ENCODE peak calls at places on chromosomes 12 and 14, in four cellular contexts. I is neuronal stem cell; L is stimulated activated CD4-positive, alpha-beta T cell treated with anti-CD3 and anti-CD28 coated beads, TNF-alpha, amount 100 ng/mL, for 4 hours; J is ACHN. Y is an unnamed sample.

GRCh38 chr12:61301817-61302216 is 958.4 kb upstream of the USP15 start:
- DNase-seq in I (no peak), L (no peak), J (no peak), Y (no peak)

GRCh38 chr14:28382460-28383220 is 383.9 kb upstream of the FOXG1 start:
- DNase-seq in I (no peak), L (no peak), J (peak; percentile 15), Y (no peak)

GRCh38 chr14:36512585-36513003 is 7.4 kb downstream of the NKX2-1 start:
- DNase-seq in I (no peak), L (no peak), J (no peak), Y (no peak)

GRCh38 chr12:32583535-32583934 is 95.6 kb upstream of the DNM1L start:
- DNase-seq in I (no peak), L (no peak), J (no peak), Y (no peak)

GRCh38 chr14:98234208-98234607 is 1037.8 kb downstream of the BCL11B start:
- DNase-seq in I (no peak), L (no peak), J (peak; percentile 2), Y (no peak)

GRCh38 chr12:46830731-46831334 is 5.0 kb upstream of the SLC38A4 start:
- DNase-seq in I (peak; percentile 5), L (no peak), J (no peak), Y (no peak)

GRCh38 chr14:56133547-56133946 is 15.3 kb downstream of the PELI2 start:
- DNase-seq in I (no peak), L (no peak), J (no peak), Y (no peak)

GRCh38 chr12:98344630-98345029 is 170.8 kb upstream of the TMPO start:
- DNase-seq in I (no peak), L (no peak), J (no peak), Y (no peak)

GRCh38 chr12:117190210-117190781 is at the start of gene FBXO21:
- DNase-seq in I (peak; percentile 88), L (peak; percentile 90), J (peak; percentile 93), Y (peak; percentile 97)

GRCh38 chr14:105138021-105138541 is 30.5 kb downstream of the JAG2 start:
- DNase-seq in I (no peak), L (no peak), J (no peak), Y (no peak)

GRCh38 chr14:30849354-30849753 is 25.0 kb upstream of the COCH start:
- DNase-seq in I (no peak), L (no peak), J (no peak), Y (no peak)

GRCh38 chr12:97995578-97995977 is 519.8 kb upstream of the TMPO start:
- DNase-seq in I (no peak), L (no peak), J (no peak), Y (no peak)

GRCh38 chr12:105677672-105678071 is 347.2 kb downstream of the C12orf75 start:
- DNase-seq in I (no peak), L (no peak), J (no peak), Y (no peak)

GRCh38 chr14:61940669-61941420 is 178.6 kb downstream of the SNAPC1 start:
- DNase-seq in I (no peak), L (no peak), J (no peak), Y (no peak)

GRCh38 chr12:25929096-25929637 is 29.3 kb upstream of the RASSF8 start:
- DNase-seq in I (no peak), L (no peak), J (no peak), Y (no peak)

GRCh38 chr12:21169878-21170472 is 39.0 kb downstream of the SLCO1B1 start:
- DNase-seq in I (peak; percentile 74), L (no peak), J (peak; percentile 63), Y (peak; percentile 22)

GRCh38 chr14:91985008-91985407 is 37.5 kb upstream of the FBLN5 start:
- DNase-seq in I (no peak), L (no peak), J (peak; percentile 67), Y (no peak)

GRCh38 chr12:76996983-76997382 is 68.4 kb downstream of the E2F7 start:
- DNase-seq in I (no peak), L (no peak), J (no peak), Y (no peak)

Y was measured in stimulated activated effector memory CD8-positive, alpha-beta T cell treated with anti-CD3 and anti-CD28 coated beads, Interleukin-12 subunit alpha, Interleukin-12 subunit beta, amount 100 ng/mL, for 72 hours.